ENCODE peak calls at places on chromosomes 2 and 18, in nine cellular contexts. T is kidney; W is transverse colon; G is foreskin fibroblast; V is MCF 10A; L is astrocyte of the spinal cord; E is GM13976; I is CD8-positive, alpha-beta T cell; O is lower lobe of right lung. S is an unnamed sample.

GRCh38 chr2:191114403-191114886 is 36.3 kb downstream of the STAT4 start:
- DNase-seq in O (no peak), T (no peak), V (no peak), L (no peak), I (no peak), E (peak), G (no peak), W (no peak), S (no peak)

GRCh38 chr18:64115906-64116305 is 33.0 kb downstream of the LINC00305 start:
- DNase-seq in E (no peak), O (no peak), I (no peak), W (no peak), L (no peak), V (no peak), T (no peak), G (no peak), S (no peak)

GRCh38 chr2:211879323-211879722 is 659.3 kb downstream of the ERBB4 start:
- DNase-seq in G (no peak), V (peak), W (no peak), L (no peak), O (no peak), I (no peak), E (no peak), T (no peak), S (no peak)

GRCh38 chr2:609520-610280 is 67.5 kb downstream of the TMEM18 start:
- DNase-seq in E (no peak), O (no peak), W (no peak), G (no peak), V (no peak), I (no peak), L (no peak), T (no peak), S (no peak)

GRCh38 chr2:239262484-239263230 is 138.2 kb downstream of the HDAC4 start:
- DNase-seq in E (no peak), T (no peak), O (no peak), I (no peak), W (peak), L (no peak), V (no peak), G (no peak), S (no peak)

GRCh38 chr2:218860950-218861381 is 1.4 kb downstream of the WNT6 start:
- DNase-seq in T (peak), O (no peak), E (no peak), W (peak), I (no peak), L (peak), V (no peak), G (no peak), S (no peak)

GRCh38 chr18:63161032-63161727 is 158.4 kb downstream of the BCL2 start:
- DNase-seq in W (no peak), V (no peak), I (no peak), E (peak), L (no peak), T (no peak), G (no peak), O (no peak), S (no peak)

GRCh38 chr18:11733031-11733430 is 44.0 kb downstream of the GNAL start:
- DNase-seq in W (peak), G (peak), V (peak), T (peak), L (peak), O (peak), E (peak), I (peak), S (peak)

GRCh38 chr2:64225491-64225890 is 81.3 kb upstream of the PELI1 start:
- DNase-seq in G (no peak), E (no peak), V (no peak), W (no peak), I (no peak), L (peak), O (no peak), T (no peak), S (no peak)

GRCh38 chr18:12621737-12622306 is 36.1 kb downstream of the SPIRE1 start:
- DNase-seq in T (no peak), O (no peak), G (peak), V (peak), I (no peak), E (no peak), W (no peak), L (peak), S (no peak)

GRCh38 chr2:144449028-144449406 is 70.9 kb downstream of the ZEB2 start:
- DNase-seq in I (no peak), V (no peak), G (no peak), L (no peak), O (no peak), W (no peak), T (peak), E (peak), S (no peak)

GRCh38 chr2:46825958-46826897 is 89.4 kb downstream of the MCFD2 start:
- DNase-seq in L (peak), G (peak), I (no peak), O (no peak), T (no peak), V (no peak), W (no peak), E (no peak), S (no peak)

GRCh38 chr2:126909781-126910180 is 11.1 kb downstream of the TEX51 start:
- DNase-seq in L (no peak), W (no peak), O (no peak), G (no peak), E (no peak), T (peak), V (no peak), I (no peak), S (no peak)

GRCh38 chr2:127891806-127892205 is 6.0 kb upstream of the AMMECR1L start:
- DNase-seq in I (no peak), E (no peak), G (no peak), W (no peak), L (no peak), V (no peak), O (peak), T (no peak), S (no peak)

GRCh38 chr2:54589340-54590215 is 133.5 kb downstream of the SPTBN1 start:
- DNase-seq in L (no peak), E (no peak), W (peak), G (no peak), T (no peak), I (no peak), V (peak), O (no peak), S (no peak)

GRCh38 chr2:12928706-12929291 is 212.1 kb downstream of the TRIB2 start:
- DNase-seq in V (no peak), I (no peak), G (no peak), T (no peak), E (no peak), W (no peak), L (peak), O (no peak), S (no peak)

GRCh38 chr18:80009661-80010550 is 21.5 kb upstream of the TXNL4A start:
- DNase-seq in G (peak), I (no peak), O (no peak), E (no peak), L (peak), W (peak), V (peak), T (no peak), S (peak)

GRCh38 chr18:6205706-6206105 is 209.0 kb downstream of the L3MBTL4 start:
- DNase-seq in G (no peak), V (no peak), E (no peak), I (no peak), T (no peak), W (no peak), L (peak), O (no peak), S (no peak)

GRCh38 chr18:37248281-37248680 is 317.3 kb downstream of the CELF4 start:
- DNase-seq in L (no peak), T (no peak), G (no peak), I (no peak), E (no peak), O (no peak), V (no peak), W (no peak), S (no peak)

GRCh38 chr18:24502621-24503020 is 42.2 kb downstream of the HRH4 start:
- DNase-seq in G (no peak), V (no peak), I (no peak), L (no peak), W (no peak), T (no peak), O (no peak), E (no peak), S (no peak)

GRCh38 chr2:232339121-232340081 is 39.1 kb upstream of the ALPP start:
- DNase-seq in I (no peak), L (no peak), E (no peak), G (no peak), T (peak), O (peak), V (no peak), W (no peak), S (no peak)
- TF ChIP-seq CTCF in I (no peak), L (peak), E (no peak), G (peak), T (no peak), O (no peak), V (no peak), W (no peak), S (peak)

DNA sequence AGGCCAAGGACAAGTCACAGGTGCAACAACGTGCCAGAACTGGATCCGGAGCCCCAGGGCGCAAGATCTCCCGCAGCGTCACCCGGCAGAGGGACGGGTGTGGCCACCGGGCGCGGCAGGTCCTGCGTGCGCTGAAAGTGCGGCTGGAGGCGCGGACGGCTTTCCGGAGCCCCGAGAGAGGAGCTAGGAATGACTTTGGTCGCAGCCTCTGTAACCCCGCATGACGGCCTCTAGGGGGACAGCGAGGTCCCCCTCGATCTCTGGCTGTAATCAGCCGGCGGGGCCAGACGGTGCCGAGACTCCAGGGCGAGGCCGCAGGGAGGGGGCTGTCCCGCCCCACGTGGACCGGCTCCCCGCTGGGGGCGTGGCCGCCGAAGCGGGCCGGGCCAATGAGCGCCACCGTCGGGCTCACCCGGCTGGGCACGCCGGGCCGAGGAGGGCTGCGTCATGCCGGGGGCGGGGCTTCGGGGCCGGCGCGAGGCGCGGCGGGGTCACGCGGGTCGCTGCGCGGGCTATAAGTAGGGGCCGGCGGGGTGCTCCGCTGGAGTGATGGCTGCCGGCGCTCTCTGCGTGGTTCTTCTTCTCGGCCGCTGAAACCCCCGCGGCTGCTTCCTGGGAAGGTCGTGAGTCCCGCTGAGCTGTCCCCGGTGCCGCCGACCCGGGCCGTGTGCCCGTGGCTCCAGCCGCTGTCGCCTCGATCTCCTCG is at the start of gene SLC20A1:
- DNase-seq in T (peak), L (peak), O (peak), G (peak), E (peak), W (peak), I (peak), V (peak), S (peak)
- TF ChIP-seq CTCF in T (no peak), L (no peak), O (peak), G (peak), E (peak), W (peak), I (peak), V (peak), S (peak)

DNA sequence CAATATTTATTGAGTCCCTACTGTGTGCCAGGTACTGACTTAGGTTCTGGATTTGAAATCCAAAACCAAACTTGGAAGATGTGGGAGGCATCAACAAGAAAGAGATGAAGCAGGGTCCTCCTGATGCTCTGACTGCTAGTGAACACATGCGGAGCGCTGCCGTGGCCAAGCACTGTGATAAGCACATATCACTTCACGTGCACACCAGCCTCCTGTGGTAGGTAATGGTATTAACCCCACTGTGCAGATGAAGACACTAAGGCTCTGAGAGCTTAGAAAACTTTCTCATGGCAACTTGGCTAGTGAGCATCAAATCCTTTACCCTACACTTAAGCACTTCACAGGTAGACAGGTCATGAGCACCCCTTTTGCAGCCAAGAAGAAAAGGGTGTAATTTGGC is 216.1 kb downstream of the HAUS1 start:
- DNase-seq in O (no peak), W (no peak), T (no peak), G (no peak), I (no peak), V (no peak), E (no peak), L (no peak), S (no peak)
- TF ChIP-seq CTCF in O (no peak), W (no peak), T (no peak), G (no peak), I (no peak), V (no peak), E (no peak), L (no peak), S (no peak)

GRCh38 chr2:161988589-161988988 is 85.4 kb downstream of the DPP4 start:
- DNase-seq in E (no peak), I (no peak), L (no peak), G (no peak), T (no peak), W (no peak), O (no peak), V (no peak), S (no peak)
- TF ChIP-seq CTCF in E (no peak), I (no peak), L (peak), G (peak), T (no peak), W (no peak), O (no peak), V (peak), S (peak)

DNA sequence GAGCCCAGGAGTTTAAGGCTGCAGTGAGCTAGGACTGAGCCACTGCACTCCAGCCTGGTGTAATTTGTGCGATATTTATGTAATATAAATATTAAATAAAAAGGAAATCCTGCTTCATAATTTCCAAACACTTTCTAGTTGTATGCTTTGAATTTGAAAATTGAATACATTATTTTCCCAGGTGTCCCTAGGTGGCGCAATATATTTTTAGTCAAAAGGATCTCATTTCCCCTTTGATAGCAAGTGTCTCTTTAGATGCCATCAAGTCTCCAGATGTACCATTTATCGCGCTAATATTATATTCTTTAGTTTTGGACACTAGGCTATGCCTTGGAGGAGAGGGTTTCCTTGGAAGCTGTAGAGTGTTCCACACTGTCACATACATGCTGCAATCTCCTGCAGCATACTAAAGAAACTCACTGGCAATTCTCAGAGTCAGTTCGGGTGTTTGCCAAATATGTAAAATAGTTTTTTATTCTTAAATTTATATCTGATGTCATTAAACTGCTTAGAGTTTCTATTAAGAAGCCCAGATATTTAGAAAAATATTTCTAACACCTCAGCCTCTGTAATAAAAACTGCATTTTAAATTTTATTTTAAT is 5.6 kb upstream of the WDR7 start:
- DNase-seq in L (no peak), O (no peak), G (no peak), I (no peak), E (no peak), T (no peak), W (no peak), V (peak), S (no peak)
- TF ChIP-seq CTCF in L (peak), O (peak), G (peak), I (peak), E (peak), T (peak), W (peak), V (peak), S (peak)

GRCh38 chr18:74147491-74147778 is 199 bp downstream of the FBXO15 start:
- DNase-seq in O (no peak), T (no peak), L (no peak), I (no peak), V (no peak), G (no peak), E (no peak), W (no peak), S (no peak)
- TF ChIP-seq CTCF in O (no peak), T (no peak), L (no peak), I (no peak), V (no peak), G (no peak), E (no peak), W (no peak), S (no peak)

GRCh38 chr2:71226391-71226964 is 425 bp downstream of the PAIP2B start:
- DNase-seq in I (no peak), L (no peak), V (no peak), W (peak), E (no peak), O (peak), T (peak), G (no peak), S (no peak)
- TF ChIP-seq CTCF in I (no peak), L (peak), V (peak), W (no peak), E (no peak), O (no peak), T (no peak), G (no peak), S (no peak)

GRCh38 chr2:193776988-193777387 is 1582.3 kb upstream of the TMEFF2 start:
- DNase-seq in I (no peak), G (no peak), O (no peak), V (no peak), L (no peak), W (no peak), E (no peak), T (no peak), S (no peak)
- TF ChIP-seq CTCF in I (no peak), G (no peak), O (no peak), V (no peak), L (no peak), W (no peak), E (no peak), T (no peak), S (no peak)

GRCh38 chr2:50402654-50402960 is 629.3 kb downstream of the NRXN1 start:
- DNase-seq in E (no peak), T (no peak), I (no peak), W (no peak), V (no peak), O (no peak), L (no peak), G (no peak), S (no peak)
- TF ChIP-seq CTCF in E (no peak), T (no peak), I (no peak), W (no peak), V (no peak), O (no peak), L (no peak), G (no peak), S (no peak)